ENCODE peak calls at places on chromosomes 12 and 14, in five cellular contexts. B is transverse colon, A is lung, M is AG09319, Q is GM20000. E is an unnamed sample.

GRCh38 chr12:6460751-6461371 is 9.0 kb downstream of the TAPBPL start:
- DNase-seq in B (no peak), A (no peak), M (no peak), Q (no peak), E (no peak)

GRCh38 chr14:62329427-62329826 is 567.2 kb downstream of the SNAPC1 start:
- DNase-seq in B (no peak), A (no peak), M (no peak), Q (no peak), E (no peak)

GRCh38 chr12:27336254-27336653 is 3.6 kb downstream of the BMAL2 start:
- DNase-seq in B (no peak), A (no peak), M (no peak), Q (no peak), E (no peak)

GRCh38 chr14:68677901-68678300 is 115.0 kb downstream of the ZFP36L1 start:
- DNase-seq in B (no peak), A (no peak), M (no peak), Q (no peak), E (no peak)

GRCh38 chr12:95074766-95075165 is 1.3 kb upstream of the NR2C1 start:
- DNase-seq in B (no peak), A (no peak), M (no peak), Q (no peak), E (no peak)

GRCh38 chr12:77746108-77746507 is 84.6 kb upstream of the NAV3 start:
- DNase-seq in B (no peak), A (no peak), M (no peak), Q (peak), E (peak)

GRCh38 chr14:80535171-80535570 is 323.9 kb upstream of the DIO2 start:
- DNase-seq in B (no peak), A (no peak), M (no peak), Q (no peak), E (no peak)

GRCh38 chr14:94654071-94654974 is 42.1 kb downstream of the SERPINA3 start:
- DNase-seq in B (peak), A (no peak), M (no peak), Q (no peak), E (no peak)

GRCh38 chr14:74902941-74903705 is 19.9 kb downstream of the RPS6KL1 start:
- DNase-seq in B (no peak), A (no peak), M (no peak), Q (no peak), E (no peak)

GRCh38 chr14:32657081-32657480 is 281.6 kb upstream of the NPAS3 start:
- DNase-seq in B (peak), A (peak), M (peak), Q (no peak), E (no peak)

GRCh38 chr14:62301911-62302310 is 539.7 kb downstream of the SNAPC1 start:
- DNase-seq in B (no peak), A (no peak), M (no peak), Q (no peak), E (no peak)

DNA sequence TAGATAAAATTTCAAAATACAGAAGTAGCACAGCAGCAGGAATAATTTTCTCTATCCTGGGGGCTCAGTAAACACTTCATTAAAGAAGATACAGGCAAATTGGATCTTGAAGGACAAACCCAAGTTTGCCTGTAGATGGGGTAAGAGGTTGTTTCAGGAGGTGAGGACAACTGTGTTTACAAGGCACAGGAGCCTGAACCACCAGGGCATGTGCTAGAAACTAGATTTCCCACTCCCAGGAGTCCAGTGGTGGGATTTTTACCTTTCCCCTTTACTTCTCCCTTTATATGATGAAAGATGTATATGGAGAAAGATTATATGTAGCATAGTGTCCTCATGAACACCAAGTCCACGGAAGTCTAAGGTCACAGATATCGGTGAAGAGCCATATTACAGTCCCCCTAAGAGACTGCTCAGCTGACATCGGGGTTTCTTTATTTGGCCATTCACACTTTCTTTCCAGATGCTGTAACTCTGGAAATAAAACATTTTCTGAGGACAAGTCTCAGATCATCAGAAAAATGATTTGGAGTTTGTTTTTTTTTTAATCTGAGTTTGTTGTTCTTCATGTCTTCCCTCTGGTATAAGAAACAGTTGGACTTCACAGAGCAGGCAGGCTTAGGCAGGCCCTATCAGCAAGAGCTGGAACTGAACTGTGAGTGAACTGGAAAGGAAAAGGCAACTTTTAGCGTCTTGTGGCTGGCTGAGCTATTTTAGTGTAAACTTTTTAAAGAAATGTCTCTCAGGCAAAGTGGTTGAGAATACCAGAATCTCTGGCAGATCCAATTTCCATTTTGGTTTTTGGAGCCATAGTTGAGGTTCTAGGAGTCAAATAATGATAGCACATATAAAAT is 8.0 kb upstream of the EVL start:
- DNase-seq in B (no peak), A (no peak), M (no peak), Q (peak), E (peak)
- TF ChIP-seq CTCF in B (peak), A (peak), M (peak), Q (peak), E (peak)

GRCh38 chr14:53953002-53953827 is 3.4 kb downstream of the BMP4 start:
- DNase-seq in B (peak), A (peak), M (peak), Q (peak), E (peak)

GRCh38 chr14:53955671-53956426 is 776 bp downstream of the BMP4 start:
- DNase-seq in B (peak), A (peak), M (no peak), Q (peak), E (peak)

GRCh38 chr14:53955234-53955556 is 1.4 kb downstream of the BMP4 start:
- DNase-seq in B (no peak), A (no peak), M (no peak), Q (no peak), E (no peak)

GRCh38 chr14:53953828-53954550 is 2.6 kb downstream of the BMP4 start:
- DNase-seq in B (peak), A (no peak), M (no peak), Q (no peak), E (peak)

DNA sequence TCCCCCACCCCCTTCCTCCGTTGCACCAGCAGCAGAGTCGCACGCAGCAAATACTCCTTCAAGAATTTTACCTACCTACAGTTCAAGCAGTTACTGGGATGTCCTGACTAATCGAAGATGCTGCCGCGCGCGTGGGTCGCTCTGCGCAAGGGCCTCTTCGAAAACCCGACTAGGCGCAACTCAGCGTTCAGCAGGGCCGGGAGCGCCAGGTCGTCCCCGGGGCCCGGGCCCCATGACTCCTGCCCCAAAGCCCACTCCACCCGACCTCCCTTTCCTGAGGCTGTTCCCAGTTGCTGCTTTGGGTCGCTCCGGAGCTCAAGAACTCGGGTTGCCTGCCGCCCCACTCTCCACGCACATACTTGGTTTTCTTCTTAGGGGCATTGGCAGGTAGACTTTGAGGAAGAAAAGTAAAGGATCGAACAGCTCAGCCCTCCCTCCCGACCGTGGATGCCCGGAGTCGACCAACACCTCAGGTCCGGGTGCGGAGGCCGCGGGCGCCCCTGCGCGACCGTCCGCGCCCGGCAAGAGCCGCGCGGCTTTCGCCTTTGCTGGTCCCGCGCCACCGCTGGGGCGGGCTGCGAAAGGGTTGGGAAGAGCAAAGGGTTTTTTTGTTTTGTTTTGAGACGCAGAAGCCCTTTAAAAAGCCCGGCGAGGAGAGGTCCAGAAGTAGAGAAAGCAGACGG is 1.9 kb downstream of the BMP4 start:
- DNase-seq in B (no peak), A (no peak), M (no peak), Q (peak), E (peak)
- TF ChIP-seq CTCF in B (peak), A (no peak), M (no peak), Q (no peak), E (peak)

GRCh38 chr14:37566811-37567371 is 28.2 kb downstream of the FOXA1 start:
- DNase-seq in B (no peak), A (no peak), M (no peak), Q (no peak), E (no peak)

GRCh38 chr14:37563189-37563588 is 31.9 kb downstream of the FOXA1 start:
- DNase-seq in B (no peak), A (no peak), M (no peak), Q (no peak), E (no peak)

GRCh38 chr14:37571391-37571790 is 23.7 kb downstream of the FOXA1 start:
- DNase-seq in B (no peak), A (no peak), M (no peak), Q (no peak), E (no peak)

GRCh38 chr14:37569729-37570128 is 25.3 kb downstream of the FOXA1 start:
- DNase-seq in B (no peak), A (no peak), M (no peak), Q (no peak), E (no peak)

GRCh38 chr14:37565550-37565949 is 29.5 kb downstream of the FOXA1 start:
- DNase-seq in B (no peak), A (no peak), M (no peak), Q (no peak), E (no peak)
- TF ChIP-seq CTCF in B (peak), A (no peak), M (peak), Q (no peak), E (no peak)

DNA sequence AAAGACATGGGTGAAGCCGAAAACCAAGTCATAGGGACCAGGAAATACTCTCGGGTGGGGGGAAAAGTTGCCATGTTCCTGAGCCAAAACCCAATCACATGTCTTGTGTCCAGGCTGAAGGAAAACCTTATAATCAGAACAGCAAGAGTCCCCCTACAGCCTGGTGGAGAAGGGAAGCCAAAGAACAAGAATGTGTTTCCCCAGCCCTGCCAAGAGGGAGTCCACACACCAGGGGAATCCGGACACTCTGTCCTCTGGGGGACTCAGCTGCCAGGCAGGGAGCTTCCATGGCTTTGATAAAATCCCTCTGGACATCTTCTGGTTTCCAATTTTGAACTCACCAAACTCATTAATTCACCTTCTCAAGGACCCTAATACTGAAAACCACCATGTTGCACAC is 273.0 kb downstream of the FOXN3 start:
- DNase-seq in B (no peak), A (no peak), M (no peak), Q (no peak), E (no peak)
- TF ChIP-seq CTCF in B (no peak), A (no peak), M (no peak), Q (no peak), E (no peak)

DNA sequence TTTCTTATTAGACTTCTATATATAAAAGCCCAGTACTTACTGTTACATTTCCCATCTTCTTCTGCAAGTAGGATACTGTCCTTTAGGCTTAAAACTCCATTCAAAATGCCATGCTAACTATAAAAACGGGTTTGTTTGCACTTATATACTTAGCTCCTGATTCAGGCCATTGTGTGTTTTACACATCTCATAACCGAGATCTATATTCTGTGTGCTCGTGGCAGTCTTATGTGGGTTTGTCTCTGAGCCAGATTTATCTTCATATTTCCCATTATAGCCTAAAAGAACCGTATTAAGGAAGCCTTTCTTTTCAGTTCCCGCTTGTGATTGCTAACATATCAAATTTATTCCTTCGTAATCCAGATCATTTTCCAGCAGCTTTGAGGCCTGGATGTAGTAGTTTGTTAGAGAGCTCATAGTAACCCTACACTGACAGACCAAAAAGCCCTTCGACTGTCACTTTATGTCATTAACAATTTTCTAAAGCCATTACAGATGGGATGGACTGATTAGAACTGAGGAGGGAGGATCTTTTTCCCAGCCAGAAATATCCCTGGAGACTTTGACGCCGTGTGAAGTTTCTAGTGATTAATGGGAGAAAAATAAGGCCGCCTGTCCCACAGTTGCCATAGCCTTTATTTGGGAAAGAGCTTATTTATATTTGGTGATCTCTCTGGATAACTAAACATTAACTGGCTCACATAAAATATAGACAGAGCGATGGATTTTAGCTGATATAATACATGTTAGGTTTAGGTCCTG is 508.5 kb downstream of the FOXG1 start:
- DNase-seq in B (no peak), A (no peak), M (no peak), Q (no peak), E (no peak)
- TF ChIP-seq CTCF in B (no peak), A (no peak), M (no peak), Q (no peak), E (no peak)